ENCODE peak calls at places on chromosomes 5 and 9, in eight cellular contexts. R is cardiac muscle cell, E is nephron progenitor cell, J is thoracic aorta, S is uterus, H is suprapubic skin, X is fibroblast of villous mesenchyme, W is K562. Y is an unnamed sample.

GRCh38 chr9:91714020-91714721 is 235.9 kb downstream of the ROR2 start:
- DNase-seq in R (peak; percentile 52), E (peak; percentile 74), J (no peak), S (peak; percentile 79), H (no peak), X (peak; percentile 72), W (peak; percentile 72), Y (no peak)

GRCh38 chr5:10831416-10831815 is 70.4 kb upstream of the DAP start:
- DNase-seq in R (no peak), E (no peak), J (no peak), S (no peak), H (no peak), X (peak; percentile 96), W (peak; percentile 2), Y (peak; percentile 89)

GRCh38 chr5:154196955-154197652 is 6.6 kb downstream of the GALNT10 start:
- DNase-seq in R (peak; percentile 52), E (no peak), J (no peak), S (no peak), H (no peak), X (peak; percentile 71), W (peak; percentile 83), Y (peak; percentile 38)

GRCh38 chr5:59390074-59390659 is 503.4 kb downstream of the PDE4D start:
- DNase-seq in R (peak; percentile 66), E (peak; percentile 20), J (no peak), S (no peak), H (no peak), X (peak; percentile 48), W (peak; percentile 4), Y (peak; percentile 21)

GRCh38 chr5:98529321-98529720 is 244.1 kb upstream of the RGMB start:
- DNase-seq in R (no peak), E (no peak), J (no peak), S (no peak), H (no peak), X (peak; percentile 2), W (no peak), Y (no peak)

GRCh38 chr9:136331556-136332481 is 4.5 kb downstream of the GPSM1 start:
- DNase-seq in R (no peak), E (no peak), J (no peak), S (no peak), H (no peak), X (no peak), W (no peak), Y (no peak)

GRCh38 chr5:180595381-180596114 is 4.2 kb upstream of the SCGB3A1 start:
- DNase-seq in R (no peak), E (no peak), J (no peak), S (no peak), H (no peak), X (no peak), W (no peak), Y (no peak)

GRCh38 chr9:17810728-17811634 is 232.1 kb downstream of the SH3GL2 start:
- DNase-seq in R (peak; percentile 87), E (peak; percentile 64), J (no peak), S (peak; percentile 40), H (no peak), X (peak; percentile 65), W (peak; percentile 15), Y (peak; percentile 43)

GRCh38 chr9:4970970-4971641 is 14.0 kb upstream of the JAK2 start:
- DNase-seq in R (no peak), E (no peak), J (no peak), S (no peak), H (no peak), X (no peak), W (no peak), Y (no peak)

GRCh38 chr9:112103405-112103804 is 71.7 kb downstream of the SUSD1 start:
- DNase-seq in R (no peak), E (no peak), J (no peak), S (no peak), H (no peak), X (no peak), W (no peak), Y (no peak)
- TF ChIP-seq CTCF in R (no peak), E (no peak), J (no peak), S (no peak), H (no peak), X (no peak), W (no peak), Y (no peak)

GRCh38 chr5:78636682-78637081 is 11.9 kb downstream of the LHFPL2 start:
- DNase-seq in R (peak; percentile 76), E (no peak), J (no peak), S (no peak), H (no peak), X (no peak), W (no peak), Y (no peak)

GRCh38 chr5:78633710-78634109 is 14.9 kb downstream of the LHFPL2 start:
- DNase-seq in R (no peak), E (no peak), J (no peak), S (no peak), H (no peak), X (peak; percentile 71), W (no peak), Y (no peak)

GRCh38 chr5:78631931-78632330 is 16.6 kb downstream of the LHFPL2 start:
- DNase-seq in R (no peak), E (no peak), J (no peak), S (no peak), H (no peak), X (no peak), W (no peak), Y (no peak)

GRCh38 chr5:78632467-78632866 is 16.1 kb downstream of the LHFPL2 start:
- DNase-seq in R (no peak), E (no peak), J (no peak), S (no peak), H (no peak), X (no peak), W (no peak), Y (no peak)

DNA sequence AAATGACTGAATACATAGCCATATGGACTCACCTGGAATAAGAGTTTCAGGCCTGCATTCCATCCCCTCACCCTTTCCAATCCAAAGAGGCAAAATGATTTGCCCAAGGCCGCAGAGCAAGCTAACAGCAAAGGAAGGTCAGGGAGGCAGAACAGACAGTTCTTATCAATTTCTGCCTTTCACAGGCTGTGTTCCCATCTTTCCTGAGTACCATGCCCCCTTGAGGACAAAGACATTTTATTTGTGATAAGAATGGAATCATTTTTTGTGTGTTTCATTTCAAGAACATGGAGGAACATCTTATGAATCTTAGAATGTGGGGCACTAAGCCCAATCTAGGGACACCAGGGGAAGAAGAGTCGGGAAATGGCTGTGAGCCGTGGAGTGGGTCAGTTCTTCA is 13.9 kb downstream of the LHFPL2 start:
- DNase-seq in R (no peak), E (no peak), J (no peak), S (no peak), H (no peak), X (no peak), W (peak; percentile 45), Y (no peak)
- TF ChIP-seq CTCF in R (peak; percentile 11), E (no peak), J (no peak), S (no peak), H (no peak), X (peak; percentile 27), W (peak; percentile 45), Y (peak; percentile 66)

GRCh38 chr9:38659538-38659937 is 39.1 kb upstream of the ANKRD18A start:
- DNase-seq in R (no peak), E (no peak), J (no peak), S (no peak), H (no peak), X (no peak), W (no peak), Y (no peak)

GRCh38 chr9:38668791-38669466 is 48.5 kb upstream of the ANKRD18A start:
- DNase-seq in R (no peak), E (no peak), J (no peak), S (no peak), H (no peak), X (no peak), W (no peak), Y (no peak)

DNA sequence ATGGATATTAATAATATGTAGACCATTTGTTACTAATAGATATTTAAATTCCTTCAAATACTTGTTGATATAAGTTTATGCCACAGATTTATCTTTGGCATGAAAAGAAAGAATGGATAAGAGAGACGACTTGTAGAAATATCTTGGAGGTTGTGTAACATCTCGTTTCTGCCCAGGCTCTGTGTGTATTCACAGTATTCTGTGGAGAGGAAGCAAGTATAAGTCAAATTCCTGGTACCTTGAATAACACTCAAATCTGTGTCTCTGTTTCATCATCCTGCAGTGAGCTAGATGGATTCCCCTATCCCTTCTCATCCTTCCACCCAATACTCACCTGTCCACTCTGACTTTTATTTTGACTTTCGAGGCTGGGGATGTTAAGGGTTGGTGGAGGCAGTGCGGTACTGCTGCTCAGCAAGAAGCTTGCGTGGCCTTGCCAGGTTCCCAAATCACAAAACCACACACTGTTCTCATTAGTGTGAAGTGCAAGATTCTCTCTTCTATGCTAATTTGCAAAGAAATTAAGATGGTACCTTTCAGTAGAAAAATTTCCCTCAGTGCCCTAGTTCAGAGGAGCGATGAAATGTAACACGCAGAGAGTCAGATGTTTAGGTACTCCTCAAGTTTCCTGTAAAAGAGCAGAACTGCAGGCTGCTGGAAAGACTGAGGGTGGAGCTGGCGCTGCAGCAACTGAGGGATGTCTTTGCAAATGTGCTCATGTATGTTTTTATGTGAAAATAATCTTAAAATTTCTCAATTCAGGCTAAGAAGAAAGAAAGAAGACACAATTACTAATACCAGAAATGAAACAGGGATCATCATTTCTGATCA is 42.6 kb upstream of the ANKRD18A start:
- DNase-seq in R (no peak), E (no peak), J (no peak), S (no peak), H (no peak), X (peak; percentile 43), W (no peak), Y (no peak)
- TF ChIP-seq CTCF in R (peak; percentile 48), E (peak; percentile 20), J (no peak), S (no peak), H (no peak), X (peak; percentile 51), W (no peak), Y (no peak)

DNA sequence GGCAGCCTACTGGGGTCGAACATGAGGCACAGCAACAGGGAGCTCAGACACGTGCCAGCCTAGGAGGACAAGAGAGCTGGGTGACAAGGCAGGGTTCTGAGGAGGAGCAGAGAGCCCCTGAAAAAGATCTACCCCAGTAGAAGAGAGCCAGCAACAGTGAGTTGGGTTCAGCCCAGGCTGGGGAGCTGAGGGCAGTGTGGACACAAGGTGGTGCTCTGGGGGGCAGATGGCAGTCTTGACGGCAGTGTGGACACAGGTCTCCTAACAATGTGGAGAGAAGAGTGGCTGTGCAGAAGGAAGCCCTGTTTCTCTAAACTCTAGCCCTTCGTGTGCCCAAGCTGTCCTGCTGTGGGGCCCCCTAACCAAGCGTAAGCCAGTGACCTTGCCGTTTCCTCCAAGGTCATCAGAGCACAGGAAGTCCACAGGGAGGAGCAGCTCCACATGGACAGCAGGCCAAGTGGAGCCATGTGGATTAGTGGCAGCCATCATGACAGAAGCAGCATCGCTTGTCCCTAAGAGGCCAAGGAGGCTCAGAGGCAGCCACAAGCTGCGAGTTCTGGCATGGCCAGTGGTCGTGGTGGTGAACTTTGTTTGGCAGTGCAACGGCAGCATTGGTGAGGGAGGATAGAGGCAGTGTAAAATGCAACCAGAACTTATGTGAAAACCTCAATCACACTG is 25.1 kb upstream of the LMX1B start:
- DNase-seq in R (no peak), E (no peak), J (no peak), S (no peak), H (no peak), X (no peak), W (no peak), Y (no peak)
- TF ChIP-seq CTCF in R (no peak), E (no peak), J (no peak), S (no peak), H (no peak), X (no peak), W (no peak), Y (no peak)

GRCh38 chr9:99855467-99856176 is 33.9 kb downstream of the NR4A3 start:
- DNase-seq in R (no peak), E (no peak), J (no peak), S (no peak), H (no peak), X (no peak), W (no peak), Y (no peak)
- TF ChIP-seq CTCF in R (no peak), E (peak; percentile 15), J (no peak), S (no peak), H (no peak), X (peak; percentile 27), W (peak; percentile 16), Y (peak; percentile 44)

Y was measured in HFFc6.